ENCODE peak calls at places on chromosomes 1 and 21, in six cellular contexts. V, M, W, G, P and J are unnamed samples.

GRCh38 chr1:40708750-40709099 is 17.2 kb downstream of the NFYC start:
- DNase-seq in V (no peak), M (peak), W (no peak), G (no peak), P (peak), J (no peak)

GRCh38 chr1:65165269-65166002 is 17.4 kb downstream of the AK4 start:
- DNase-seq in V (no peak), M (no peak), W (no peak), G (no peak), P (peak), J (no peak)

GRCh38 chr1:230917284-230918135 is 49.2 kb upstream of the C1orf198 start:
- DNase-seq in V (peak), M (peak), W (peak), G (peak), P (peak), J (peak)

GRCh38 chr1:161970633-161971032 is 53.0 kb downstream of the OLFML2B start:
- DNase-seq in V (no peak), M (no peak), W (no peak), G (no peak), P (no peak), J (no peak)

GRCh38 chr21:46145840-46146691 is 9.3 kb downstream of the FTCD start:
- DNase-seq in V (no peak), M (no peak), W (no peak), G (no peak), P (no peak), J (no peak)

GRCh38 chr21:45992311-45993209 is 11.0 kb downstream of the COL6A1 start:
- DNase-seq in V (no peak), M (no peak), W (peak), G (no peak), P (no peak), J (no peak)

GRCh38 chr1:93442276-93442675 is 5.6 kb upstream of the FNBP1L start:
- DNase-seq in V (no peak), M (no peak), W (no peak), G (no peak), P (no peak), J (no peak)

GRCh38 chr1:216456682-216457081 is 33.4 kb upstream of the USH2A start:
- DNase-seq in V (no peak), M (no peak), W (no peak), G (no peak), P (no peak), J (no peak)

GRCh38 chr1:221117548-221117951 is 238.3 kb downstream of the HLX start:
- DNase-seq in V (no peak), M (no peak), W (no peak), G (no peak), P (no peak), J (no peak)

GRCh38 chr1:247415423-247416361 is at the start of gene NLRP3:
- DNase-seq in V (peak), M (no peak), W (peak), G (peak), P (peak), J (no peak)

GRCh38 chr21:36806103-36806502 is 107.2 kb downstream of the SIM2 start:
- DNase-seq in V (no peak), M (no peak), W (no peak), G (no peak), P (no peak), J (no peak)